ENCODE peak calls at places on chromosomes 2 and 18, in seven cellular contexts. M is mesendoderm; H is cardiac muscle cell; E is naive thymus-derived CD4-positive, alpha-beta T cell; A is right lobe of liver; C is adrenal gland; T is psoas muscle. S is an unnamed sample. For H3K4me1, the result is how much of the 10 kb centered on the place peaks cover.

GRCh38 chr2:62382757-62383156 is 123.2 kb downstream of the TMEM17 start:
- DNase-seq in A (no peak), C (no peak), M (peak), T (no peak), E (no peak), H (no peak), S (no peak)

GRCh38 chr2:178553047-178553446 is 72.8 kb downstream of the PLEKHA3 start:
- DNase-seq in H (no peak), T (no peak), A (no peak), M (no peak), C (no peak), E (no peak), S (no peak)

GRCh38 chr2:42342061-42342794 is 18.8 kb downstream of the COX7A2L start:
- DNase-seq in H (no peak), M (peak), A (peak), C (peak), T (peak), E (no peak), S (no peak)

GRCh38 chr2:11286749-11287148 is 57.7 kb downstream of the ROCK2 start:
- DNase-seq in A (no peak), E (no peak), H (no peak), M (no peak), T (no peak), C (peak), S (no peak)

GRCh38 chr2:39468574-39469331 is 31.7 kb upstream of the MAP4K3 start:
- DNase-seq in C (no peak), T (no peak), M (peak), H (no peak), A (no peak), E (no peak), S (no peak)

GRCh38 chr18:70036771-70037452 is 89.2 kb upstream of the CD226 start:
- DNase-seq in T (no peak), M (no peak), H (no peak), A (no peak), E (no peak), C (no peak), S (no peak)

GRCh38 chr2:98123286-98123685 is 36.3 kb downstream of the VWA3B start:
- DNase-seq in T (no peak), A (no peak), M (no peak), C (peak), H (no peak), E (no peak), S (peak)

GRCh38 chr2:41598161-41598894 is 449.5 kb upstream of the PKDCC start:
- DNase-seq in A (no peak), M (no peak), H (no peak), E (no peak), T (no peak), C (peak), S (no peak)

GRCh38 chr2:237591379-237591881 is 896 bp upstream of the RAB17 start:
- DNase-seq in C (no peak), A (no peak), T (peak), H (no peak), E (no peak), M (no peak), S (peak)

GRCh38 chr2:237592425-237592980 is 2.0 kb upstream of the RAB17 start:
- DNase-seq in C (no peak), H (no peak), E (no peak), M (no peak), T (no peak), A (no peak), S (no peak)

GRCh38 chr2:237591021-237591370 is 462 bp upstream of the RAB17 start:
- DNase-seq in M (peak), E (no peak), T (no peak), H (no peak), C (no peak), A (peak), S (peak)

GRCh38 chr2:237588044-237588696 is 2.4 kb downstream of the RAB17 start:
- DNase-seq in M (no peak), T (no peak), A (peak), H (no peak), E (no peak), C (no peak), S (no peak)

GRCh38 chr2:237590272-237591020 is at the start of gene RAB17:
- DNase-seq in A (peak), M (peak), H (no peak), C (no peak), T (no peak), E (no peak), S (peak)
- H3K4me3 ChIP-seq in A (peak), M (peak), H (no peak), C (no peak), T (no peak), E (no peak), S (peak)

GRCh38 chr18:3152294-3152693 is 67.5 kb downstream of the MYOM1 start:
- DNase-seq in A (no peak), E (no peak), C (no peak), H (peak), M (no peak), T (no peak), S (no peak)
- H3K4me1 ChIP-seq in A (under half), E (under half), C (under half), H (under half), M (under half), T (under half), S (under half)

GRCh38 chr2:55839182-55839819 is 84.3 kb downstream of the EFEMP1 start:
- DNase-seq in A (no peak), H (peak), C (no peak), E (no peak), T (no peak), M (peak), S (no peak)
- H3K4me3 ChIP-seq in A (no peak), H (no peak), C (no peak), E (no peak), T (no peak), M (no peak), S (no peak)

GRCh38 chr2:28632791-28633190 is 118.8 kb upstream of the PPP1CB start:
- DNase-seq in M (no peak), A (no peak), E (no peak), T (no peak), C (no peak), H (no peak), S (no peak)
- H3K4me1 ChIP-seq in M (under half), A (under half), E (under half), T (half or more), C (under half), H (under half), S (under half)

GRCh38 chr2:118044103-118044716 is 30.3 kb upstream of the CCDC93 start:
- DNase-seq in T (no peak), C (no peak), E (no peak), H (no peak), M (no peak), A (no peak), S (no peak)

GRCh38 chr2:118048396-118048795 is 34.5 kb upstream of the CCDC93 start:
- DNase-seq in T (no peak), E (no peak), M (no peak), H (no peak), A (no peak), C (no peak), S (no peak)

GRCh38 chr2:118047273-118047898 is 33.5 kb upstream of the CCDC93 start:
- DNase-seq in T (no peak), M (no peak), H (no peak), C (no peak), E (no peak), A (no peak), S (no peak)

GRCh38 chr2:118044849-118045248 is 31.0 kb upstream of the CCDC93 start:
- DNase-seq in C (no peak), T (no peak), H (no peak), M (no peak), A (no peak), E (no peak), S (no peak)

DNA sequence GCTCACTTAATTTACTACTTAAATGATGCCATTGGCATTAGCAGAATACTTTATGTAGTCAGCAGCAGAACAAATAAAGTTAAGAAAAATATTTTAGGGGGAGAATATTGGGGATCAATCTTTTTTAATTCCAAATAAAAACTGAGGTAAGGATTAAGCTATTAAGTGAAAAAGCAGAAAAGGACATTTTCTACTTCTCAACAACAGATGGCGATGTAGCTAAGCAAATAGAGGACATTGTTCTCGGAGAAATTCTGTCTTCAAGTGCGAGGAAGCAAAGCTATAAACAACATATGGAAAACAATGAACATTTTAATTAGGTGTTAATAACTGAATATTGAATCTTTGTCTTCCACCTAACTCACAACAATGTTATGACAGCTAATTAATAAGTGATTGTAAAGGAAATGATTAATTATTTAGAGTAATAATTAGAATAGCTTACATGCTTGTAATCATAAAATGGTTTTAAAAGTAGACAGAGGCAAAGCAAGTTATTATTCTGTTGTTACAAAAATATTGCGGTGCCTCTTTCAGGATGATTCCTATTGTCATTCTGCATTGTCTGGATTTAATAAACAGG is 32.8 kb upstream of the CCDC93 start:
- DNase-seq in E (peak), H (peak), C (no peak), T (no peak), M (peak), A (no peak), S (no peak)
- H3K4me3 ChIP-seq in E (no peak), H (no peak), C (no peak), T (no peak), M (no peak), A (peak), S (no peak)

DNA sequence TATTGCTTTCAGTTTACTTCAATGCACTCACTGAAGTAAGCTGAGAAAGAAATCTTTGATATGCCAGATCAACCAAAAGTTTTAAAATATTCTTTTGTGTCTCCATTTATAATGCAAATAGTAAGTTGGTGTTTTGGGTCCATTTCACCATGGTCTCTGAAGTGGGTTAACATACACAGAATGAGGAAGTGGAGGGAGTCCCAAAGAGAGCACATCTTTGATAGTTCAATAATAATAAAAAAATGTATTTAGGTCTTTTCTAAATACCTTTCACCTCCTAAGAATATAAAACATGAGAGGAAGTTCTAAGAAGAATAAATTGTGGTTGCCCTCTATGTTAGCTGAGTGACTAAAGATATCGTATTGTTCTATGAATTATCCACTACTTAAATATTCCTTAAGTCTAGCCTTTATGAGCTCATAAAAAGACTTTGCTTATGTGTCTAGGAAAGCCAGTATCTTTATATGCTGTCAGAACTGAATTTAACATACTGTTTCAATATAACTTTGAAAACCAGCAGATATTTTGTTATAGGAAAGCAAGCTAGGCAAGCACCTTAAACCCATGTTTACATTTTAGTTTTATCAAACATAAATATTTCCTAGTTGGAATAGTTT is 148.7 kb upstream of the ZEB2 start:
- DNase-seq in T (no peak), M (no peak), H (no peak), C (no peak), E (no peak), A (no peak), S (no peak)
- H3K4me1 ChIP-seq in T (under half), M (under half), H (under half), C (under half), E (under half), A (under half), S (under half)

GRCh38 chr2:142865924-142866323 is 11.5 kb upstream of the KYNU start:
- DNase-seq in C (no peak), E (no peak), M (no peak), H (no peak), T (no peak), A (no peak), S (no peak)
- H3K4me3 ChIP-seq in C (no peak), E (no peak), M (no peak), H (no peak), T (no peak), A (peak), S (no peak)

GRCh38 chr18:58287626-58288289 is 243.7 kb downstream of the NEDD4L start:
- DNase-seq in M (no peak), C (no peak), H (no peak), A (peak), T (no peak), E (no peak), S (no peak)
- H3K4me1 ChIP-seq in M (under half), C (under half), H (under half), A (under half), T (half or more), E (under half), S (half or more)

DNA sequence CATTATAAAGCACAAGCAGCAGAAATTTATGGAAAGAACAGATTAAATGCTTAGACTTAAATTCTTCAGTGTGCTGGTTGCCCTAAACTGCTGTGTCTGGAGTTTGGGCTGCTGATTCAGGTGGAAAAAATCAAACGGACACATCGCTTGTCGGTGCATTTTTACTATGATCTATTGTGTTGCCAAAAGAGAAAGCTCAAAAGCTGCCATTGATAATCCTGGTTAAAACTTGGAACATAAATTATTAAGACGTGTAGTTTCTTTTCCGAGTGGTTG is 263.3 kb downstream of the ATAD2B start:
- DNase-seq in E (no peak), M (no peak), H (no peak), C (no peak), T (no peak), A (no peak), S (no peak)
- H3K4me3 ChIP-seq in E (no peak), M (no peak), H (no peak), C (no peak), T (peak), A (no peak), S (peak)

DNA sequence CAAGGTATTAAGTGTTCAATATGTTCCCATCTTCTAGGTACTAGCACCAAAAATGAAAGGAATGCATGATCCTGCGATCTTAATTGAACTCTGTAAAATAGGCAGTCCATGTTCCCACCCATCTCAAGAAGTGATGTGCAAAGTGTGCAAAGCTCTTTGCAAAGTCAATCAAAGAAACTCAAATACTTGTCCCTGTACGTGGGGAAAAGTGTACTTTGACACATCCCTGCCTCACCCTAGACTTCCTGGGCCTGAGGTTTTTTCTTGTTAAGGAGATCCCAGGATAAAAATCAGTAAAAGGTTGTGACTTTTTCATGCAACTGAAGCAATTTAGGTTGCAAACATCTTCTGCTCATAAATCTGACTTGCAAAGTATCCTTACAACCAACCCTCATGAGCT is 25.3 kb downstream of the HNRNPA3 start:
- DNase-seq in A (no peak), T (no peak), M (no peak), C (no peak), E (no peak), H (no peak), S (no peak)
- H3K4me1 ChIP-seq in A (under half), T (half or more), M (under half), C (half or more), E (under half), H (under half), S (half or more)